ENCODE peak calls at places on chromosomes 12 and 14, in four cellular contexts. A is GM12878, T is K562, K is HepG2. Q is an unnamed sample.

GRCh38 chr12:49810159-49810459 is 18.1 kb downstream of the NCKAP5L start:
- DNase-seq in A (no peak), T (no peak), K (no peak), Q (no peak)

GRCh38 chr14:92540472-92541048 is 27.0 kb downstream of the RIN3 start:
- DNase-seq in A (no peak), T (no peak), K (no peak), Q (peak)

GRCh38 chr12:14952295-14952995 is 9.0 kb downstream of the ARHGDIB start:
- DNase-seq in A (no peak), T (no peak), K (peak), Q (peak)

GRCh38 chr12:107900588-107900987 is 126.1 kb downstream of the ASCL4 start:
- DNase-seq in A (no peak), T (peak), K (no peak), Q (no peak)

GRCh38 chr14:68547305-68548193 is 245.3 kb downstream of the ZFP36L1 start:
- DNase-seq in A (no peak), T (no peak), K (no peak), Q (peak)

GRCh38 chr12:128531153-128531552 is 264.2 kb downstream of the TMEM132C start:
- DNase-seq in A (peak), T (peak), K (no peak), Q (peak)

GRCh38 chr12:50099302-50100008 is 4.4 kb upstream of the GPD1 start:
- DNase-seq in A (no peak), T (no peak), K (no peak), Q (no peak)

GRCh38 chr14:75069811-75070145 is 337 bp downstream of the ZC2HC1C start:
- DNase-seq in A (no peak), T (no peak), K (peak), Q (no peak)

GRCh38 chr12:130819248-130819576 is 19.8 kb downstream of the STX2 start:
- DNase-seq in A (no peak), T (no peak), K (no peak), Q (no peak)

GRCh38 chr12:19171731-19172130 is 42.2 kb downstream of the PLEKHA5 start:
- DNase-seq in A (no peak), T (no peak), K (no peak), Q (no peak)

GRCh38 chr12:79020106-79020505 is 155.5 kb downstream of the SYT1 start:
- DNase-seq in A (no peak), T (no peak), K (no peak), Q (no peak)

GRCh38 chr12:18430425-18431048 is 169.2 kb downstream of the PIK3C2G start:
- DNase-seq in A (no peak), T (peak), K (peak), Q (peak)

GRCh38 chr14:104442107-104442551 is 137.4 kb upstream of the C14orf180 start:
- DNase-seq in A (no peak), T (no peak), K (no peak), Q (no peak)

GRCh38 chr12:68319988-68320623 is 12.1 kb downstream of the MDM1 start:
- DNase-seq in A (no peak), T (peak), K (no peak), Q (no peak)

GRCh38 chr12:132243596-132244289 is 85.6 kb downstream of the GALNT9 start:
- DNase-seq in A (no peak), T (no peak), K (peak), Q (no peak)

GRCh38 chr12:119556830-119557229 is 36.7 kb upstream of the TMEM233 start:
- DNase-seq in A (no peak), T (no peak), K (no peak), Q (no peak)

GRCh38 chr12:57012600-57013465 is 3.5 kb downstream of the TAC3 start:
- DNase-seq in A (peak), T (no peak), K (no peak), Q (no peak)

GRCh38 chr12:51082561-51083139 is 746 bp downstream of the CSRNP2 start:
- DNase-seq in A (no peak), T (no peak), K (peak), Q (peak)

GRCh38 chr12:122946690-122947271 is 19.5 kb downstream of the ABCB9 start:
- DNase-seq in A (peak), T (peak), K (peak), Q (peak)

GRCh38 chr12:69254046-69254445 is 14.7 kb downstream of the CPSF6 start:
- DNase-seq in A (peak), T (peak), K (peak), Q (peak)

GRCh38 chr12:93825501-93825888 is 148.3 kb downstream of the CRADD start:
- DNase-seq in A (no peak), T (no peak), K (no peak), Q (no peak)

GRCh38 chr12:93825926-93826599 is 148.9 kb downstream of the CRADD start:
- DNase-seq in A (no peak), T (no peak), K (no peak), Q (no peak)

GRCh38 chr12:93829073-93829472 is 151.9 kb downstream of the CRADD start:
- DNase-seq in A (no peak), T (no peak), K (no peak), Q (no peak)

GRCh38 chr12:93827669-93828068 is 150.5 kb downstream of the CRADD start:
- DNase-seq in A (no peak), T (no peak), K (no peak), Q (no peak)

DNA sequence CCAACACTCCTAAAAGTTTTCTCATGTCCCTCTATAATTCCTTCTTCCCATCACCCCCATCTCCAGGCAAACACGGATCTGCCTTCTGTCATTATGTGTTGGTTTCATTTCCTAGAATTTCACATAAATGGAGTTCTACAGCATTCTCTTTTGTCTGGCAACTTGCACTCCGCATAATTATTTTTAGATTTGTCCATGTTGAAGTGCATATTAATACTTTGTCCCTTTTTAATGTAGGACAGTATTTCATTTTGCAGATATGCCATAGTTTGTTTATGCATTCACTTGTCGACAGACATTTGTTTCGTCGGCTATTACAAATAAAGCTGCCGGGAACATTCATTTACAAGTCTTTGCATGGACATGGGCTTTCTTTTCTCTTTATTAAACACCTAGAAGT is 150.0 kb downstream of the CRADD start:
- DNase-seq in A (no peak), T (no peak), K (no peak), Q (no peak)
- TF ChIP-seq EP300 in A (no peak), T (no peak), K (no peak), Q (no peak)

DNA sequence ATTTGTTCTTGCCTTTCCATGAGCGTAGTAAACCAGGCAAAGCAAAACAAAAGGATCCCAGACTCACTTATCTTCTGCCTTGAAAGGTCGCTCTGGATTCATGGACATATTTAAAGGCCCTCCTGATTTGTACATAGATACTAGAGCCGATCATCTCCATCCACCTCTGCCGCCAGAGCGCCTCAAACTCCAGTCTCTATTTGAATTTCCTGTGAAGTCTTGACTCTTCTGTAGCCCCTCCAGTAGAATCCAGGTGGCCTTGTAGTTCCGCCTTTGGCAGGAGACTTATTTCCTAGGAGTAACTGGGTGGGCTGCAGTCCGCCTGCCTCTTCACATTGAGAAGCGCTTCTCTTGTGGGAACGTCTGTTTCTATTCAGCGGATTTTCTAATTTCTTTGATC is 8.8 kb upstream of the SIX1 start:
- DNase-seq in A (no peak), T (no peak), K (no peak), Q (no peak)
- H3K4me3 ChIP-seq in A (peak), T (no peak), K (no peak), Q (no peak)

GRCh38 chr12:113232232-113232615 is 11.0 kb downstream of the TPCN1 start:
- DNase-seq in A (no peak), T (no peak), K (no peak), Q (no peak)

GRCh38 chr12:113232787-113233585 is 11.7 kb downstream of the TPCN1 start:
- DNase-seq in A (peak), T (no peak), K (no peak), Q (no peak)

GRCh38 chr12:113230315-113231274 is 9.3 kb downstream of the TPCN1 start:
- DNase-seq in A (no peak), T (peak), K (peak), Q (no peak)

GRCh38 chr12:113233967-113234366 is 12.7 kb downstream of the TPCN1 start:
- DNase-seq in A (no peak), T (no peak), K (no peak), Q (no peak)

GRCh38 chr12:113231275-113232231 is 10.3 kb downstream of the TPCN1 start:
- DNase-seq in A (no peak), T (peak), K (peak), Q (no peak)
- TF ChIP-seq BHLHE40 in A (no peak), T (no peak), K (no peak), Q (no peak)

GRCh38 chr14:95664546-95664945 is 21.7 kb upstream of the TCL1B start:
- DNase-seq in A (no peak), T (no peak), K (no peak), Q (no peak)

GRCh38 chr14:95664046-95664445 is 22.2 kb upstream of the TCL1B start:
- DNase-seq in A (no peak), T (no peak), K (no peak), Q (no peak)

GRCh38 chr14:95668235-95668772 is 17.9 kb upstream of the TCL1B start:
- DNase-seq in A (peak), T (peak), K (no peak), Q (no peak)

GRCh38 chr14:95666450-95666849 is 19.8 kb upstream of the TCL1B start:
- DNase-seq in A (no peak), T (no peak), K (no peak), Q (no peak)

DNA sequence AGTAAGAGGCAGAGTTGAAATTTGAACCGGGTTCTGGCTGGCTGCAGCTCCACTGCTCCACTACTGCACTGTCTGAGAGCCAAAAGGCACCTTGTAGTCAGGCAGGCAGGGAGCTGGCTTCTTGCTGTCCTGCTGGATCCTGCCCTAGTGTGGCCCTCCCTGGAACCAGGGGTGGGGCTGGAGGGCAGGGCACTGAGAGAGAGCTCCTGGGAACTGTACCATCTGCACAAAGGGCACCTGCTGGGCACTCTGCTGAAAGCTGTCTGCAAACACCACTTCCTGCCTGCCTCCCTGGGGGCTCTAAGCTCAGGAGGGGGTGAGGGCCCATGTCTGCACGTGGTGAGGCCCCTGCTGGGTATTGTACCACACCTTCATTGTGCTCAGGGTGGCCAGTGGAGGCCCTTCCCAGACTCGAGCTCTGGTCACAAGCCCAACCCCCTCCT is 19.0 kb upstream of the TCL1B start:
- DNase-seq in A (no peak), T (no peak), K (no peak), Q (no peak)
- TF ChIP-seq EP300 in A (no peak), T (no peak), K (no peak), Q (no peak)

GRCh38 chr14:34538871-34539406 is 562 bp downstream of the EAPP start:
- DNase-seq in A (no peak), T (no peak), K (no peak), Q (no peak)

GRCh38 chr14:34539407-34540180 is at the start of gene EAPP:
- DNase-seq in A (peak), T (peak), K (peak), Q (peak)

GRCh38 chr14:34536951-34537676 is 2.4 kb downstream of the EAPP start:
- DNase-seq in A (no peak), T (no peak), K (no peak), Q (no peak)

DNA sequence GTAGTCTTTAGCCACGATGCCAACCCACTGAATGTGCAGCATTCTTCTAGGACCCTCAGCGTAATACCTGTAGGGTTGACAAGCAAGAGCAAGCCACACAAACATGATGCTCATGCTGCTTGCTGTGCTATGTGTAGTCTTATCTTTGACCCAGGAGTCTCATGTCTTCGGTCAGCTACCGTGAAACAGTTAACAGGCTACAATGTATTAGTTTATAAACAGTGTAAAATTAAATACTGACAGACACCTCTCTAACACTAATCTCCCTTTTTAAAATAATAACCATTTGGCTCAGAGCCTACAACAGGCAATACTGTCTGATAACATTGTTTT is 1.9 kb downstream of the EAPP start:
- DNase-seq in A (no peak), T (no peak), K (no peak), Q (no peak)
- H3K4me3 ChIP-seq in A (no peak), T (peak), K (peak), Q (no peak)

DNA sequence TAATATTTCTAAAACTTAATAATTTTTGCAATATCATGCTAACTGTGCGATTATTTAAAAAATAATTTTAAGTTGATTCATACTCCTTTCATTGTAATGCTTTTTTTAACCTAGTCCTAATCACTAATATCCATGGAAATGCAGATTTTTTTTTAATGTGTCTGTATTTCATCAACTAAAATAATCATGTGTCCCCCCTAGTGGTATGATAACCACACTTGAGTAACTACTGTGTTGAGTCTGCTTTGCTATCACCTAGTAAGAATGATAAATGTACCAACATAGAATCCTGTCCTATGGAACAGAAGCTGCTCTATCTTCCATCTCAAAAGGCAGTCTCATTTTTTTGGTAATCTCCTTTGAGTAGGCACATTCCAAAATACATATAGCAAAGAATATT is 19.1 kb upstream of the SYNE2 start:
- DNase-seq in A (no peak), T (no peak), K (no peak), Q (no peak)
- TF ChIP-seq BHLHE40 in A (no peak), T (no peak), K (no peak), Q (no peak)

Q was measured in A549.